ENCODE peak calls at places on chromosomes 4 and X, in ten cellular contexts. Z is stimulated activated naive B cell treated with anti-CD40 and anti-IgM and Interleukin-4, amounts not matched to agents 10 μg/mL and 1 μg/mL and 100 μg/mL, for 72 hours; G is GM12891; D is fibroblast of mammary gland; U is glutamatergic neuron; A is omental fat pad; J is A549; X is IMR-90; B is WERI-Rb-1; K is amniotic stem cell. O is an unnamed sample.

GRCh38 chrX:115234220-115234557 is 293 bp upstream of the LRCH2 start:
- DNase-seq in Z (no peak), G (no peak), D (no peak), U (no peak), A (no peak), J (no peak), X (no peak), B (no peak), K (no peak), O (no peak)

GRCh38 chr4:84221704-84222103 is 277.4 kb downstream of the NKX6-1 start:
- DNase-seq in Z (no peak), G (no peak), D (no peak), U (no peak), A (no peak), J (no peak), X (no peak), B (no peak), K (no peak), O (no peak)

GRCh38 chr4:139656614-139657486 is 8.8 kb upstream of the MGST2 start:
- DNase-seq in Z (peak), G (no peak), D (peak), U (peak), A (no peak), J (peak), X (peak), B (peak), K (peak), O (peak)

GRCh38 chrX:16469870-16470269 is 180.1 kb upstream of the S100G start:
- DNase-seq in Z (no peak), G (no peak), D (no peak), U (no peak), A (no peak), J (peak), X (no peak), B (no peak), K (no peak), O (no peak)

GRCh38 chrX:499870-500364 is 113.2 kb upstream of the PPP2R3B start:
- DNase-seq in Z (no peak), G (no peak), D (no peak), U (peak), A (no peak), J (no peak), X (no peak), B (peak), K (no peak), O (no peak)

GRCh38 chr4:164440196-164440595 is 313.7 kb upstream of the SMIM31 start:
- DNase-seq in Z (no peak), G (no peak), D (peak), U (no peak), A (no peak), J (no peak), X (peak), B (no peak), K (no peak), O (no peak)

GRCh38 chr4:128583753-128584712 is 225.5 kb upstream of the JADE1 start:
- DNase-seq in Z (no peak), G (no peak), D (peak), U (no peak), A (no peak), J (no peak), X (no peak), B (no peak), K (no peak), O (peak)

GRCh38 chr4:157978680-157979361 is 194.0 kb downstream of the GASK1B start:
- DNase-seq in Z (peak), G (peak), D (peak), U (peak), A (no peak), J (peak), X (peak), B (peak), K (peak), O (peak)

GRCh38 chrX:106716004-106716403 is 10.5 kb upstream of the RNF128 start:
- DNase-seq in Z (no peak), G (no peak), D (no peak), U (no peak), A (no peak), J (no peak), X (peak), B (no peak), K (no peak), O (no peak)

GRCh38 chr4:915041-915474 is 17.1 kb downstream of the GAK start:
- DNase-seq in Z (no peak), G (no peak), D (peak), U (peak), A (no peak), J (no peak), X (no peak), B (no peak), K (no peak), O (no peak)

GRCh38 chr4:26717332-26717731 is 133.4 kb downstream of the TBC1D19 start:
- DNase-seq in Z (no peak), G (no peak), D (peak), U (no peak), A (no peak), J (no peak), X (peak), B (no peak), K (peak), O (no peak)

GRCh38 chr4:83731609-83732008 is 195.7 kb downstream of the GPAT3 start:
- DNase-seq in Z (no peak), G (no peak), D (peak), U (no peak), A (no peak), J (peak), X (no peak), B (no peak), K (no peak), O (no peak)

O was measured in BE2C.